ENCODE peak calls at places on chromosome 5, in nine cellular contexts. I is activated CD4-positive, alpha-beta T cell treated with anti-CD3 and anti-CD28 coated beads, Interleukin-2, amount 10 ng/mL, durations not matched to agents 7 days and 5 days; J is foreskin fibroblast; W is NCI-H460; S is HCEC 1CT; T is HEK293T; P is stimulated activated CD8-positive, alpha-beta memory T cell treated with anti-CD3 and anti-CD28 coated beads, Interleukin-15, amount 100 ng/mL, for 24 hours; H is lung microvascular endothelial cell; G is RCC 7860. K is an unnamed sample.

GRCh38 chr5:45355189-45355992 is 340.8 kb downstream of the HCN1 start:
- DNase-seq in H (no peak), S (no peak), I (no peak), T (no peak), W (no peak), P (no peak), G (no peak), J (no peak), K (no peak)

GRCh38 chr5:43140286-43140685 is 19.6 kb downstream of the ZNF131 start:
- DNase-seq in I (no peak), G (no peak), S (no peak), T (no peak), W (no peak), H (no peak), P (no peak), J (peak), K (no peak)

GRCh38 chr5:61649971-61650370 is 317.9 kb downstream of the ZSWIM6 start:
- DNase-seq in W (no peak), S (no peak), T (no peak), I (no peak), P (no peak), H (no peak), G (no peak), J (no peak), K (no peak)

GRCh38 chr5:108101105-108101504 is 280.8 kb downstream of the FBXL17 start:
- DNase-seq in J (no peak), P (no peak), H (no peak), S (no peak), G (no peak), T (no peak), W (no peak), I (no peak), K (no peak)

GRCh38 chr5:42252306-42252705 is 170.9 kb upstream of the GHR start:
- DNase-seq in H (no peak), P (no peak), G (no peak), T (no peak), S (no peak), I (no peak), W (no peak), J (no peak), K (no peak)

GRCh38 chr5:37569466-37569865 is 190.3 kb downstream of the WDR70 start:
- DNase-seq in G (no peak), H (no peak), I (no peak), T (no peak), J (no peak), W (no peak), P (no peak), S (no peak), K (no peak)

GRCh38 chr5:14397717-14398116 is 183.9 kb upstream of the OTULINL start:
- DNase-seq in G (peak), H (peak), I (no peak), W (no peak), S (peak), T (no peak), J (peak), P (no peak), K (no peak)

GRCh38 chr5:14742427-14743010 is 78.0 kb downstream of the OTULIN start:
- DNase-seq in S (no peak), H (no peak), T (no peak), P (no peak), W (no peak), J (no peak), G (no peak), I (no peak), K (no peak)

GRCh38 chr5:72205431-72206009 is 98.2 kb downstream of the MAP1B start:
- DNase-seq in P (no peak), I (no peak), S (peak), J (peak), G (no peak), T (no peak), H (no peak), W (no peak), K (no peak)

GRCh38 chr5:111231053-111231586 is 6.9 kb downstream of the CAMK4 start:
- DNase-seq in H (no peak), G (no peak), J (no peak), S (peak), T (no peak), P (no peak), I (no peak), W (no peak), K (no peak)

GRCh38 chr5:128084228-128085167 is 932 bp downstream of the SLC12A2 start:
- DNase-seq in J (peak), T (peak), S (peak), H (peak), G (no peak), W (no peak), P (peak), I (peak), K (no peak)

K was measured in D721Med.